ENCODE peak calls at places on chromosomes 12 and 14, in five cellular contexts. O is IMR-90, H is SK-N-SH, G is K562, I is HepG2. C is an unnamed sample.

GRCh38 chr12:19432309-19433170 is 6.8 kb upstream of the AEBP2 start:
- DNase-seq in O (no peak), H (no peak), G (no peak), I (no peak), C (no peak)

GRCh38 chr12:59044791-59045190 is 124.5 kb upstream of the LRIG3 start:
- DNase-seq in O (no peak), H (no peak), G (no peak), I (no peak), C (no peak)

GRCh38 chr12:49133014-49133413 is 1.8 kb upstream of the TUBA1B start:
- DNase-seq in O (no peak), H (peak), G (peak), I (no peak), C (no peak)

GRCh38 chr14:77108753-77109152 is 10.7 kb downstream of the CIPC start:
- DNase-seq in O (no peak), H (no peak), G (no peak), I (no peak), C (no peak)

GRCh38 chr12:2613674-2614073 is 181.1 kb upstream of the FKBP4 start:
- DNase-seq in O (peak), H (no peak), G (no peak), I (no peak), C (peak)

GRCh38 chr12:18750087-18750486 is 12.2 kb downstream of the CAPZA3 start:
- DNase-seq in O (peak), H (no peak), G (no peak), I (no peak), C (no peak)

GRCh38 chr14:50520947-50521815 is 11.2 kb downstream of the MAP4K5 start:
- DNase-seq in O (peak), H (no peak), G (peak), I (no peak), C (peak)

GRCh38 chr12:77569876-77570275 is 260.8 kb upstream of the NAV3 start:
- DNase-seq in O (no peak), H (no peak), G (no peak), I (no peak), C (no peak)

GRCh38 chr14:61147898-61148549 is 133.1 kb downstream of the TMEM30B start:
- DNase-seq in O (peak), H (no peak), G (no peak), I (peak), C (no peak)

DNA sequence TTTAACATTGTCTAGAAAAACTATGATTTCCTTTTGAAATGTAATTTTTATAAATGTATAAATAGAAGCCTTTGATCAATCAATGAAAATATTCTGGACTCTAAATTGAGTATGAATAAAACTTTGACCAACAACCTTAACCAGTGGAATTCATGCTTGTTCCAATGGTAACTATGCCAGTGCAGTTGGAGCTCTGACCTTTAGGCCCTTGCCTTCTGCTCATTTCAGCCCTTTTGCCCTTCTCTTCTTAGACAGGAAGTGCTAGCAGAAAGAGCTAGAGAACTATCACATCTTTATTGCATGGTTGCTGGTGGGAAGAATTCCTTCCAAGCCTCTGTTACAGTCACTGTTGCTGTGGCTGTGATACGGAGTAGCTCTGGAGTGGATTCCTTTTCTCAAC is 39.7 kb downstream of the TTC8 start:
- DNase-seq in O (no peak), H (no peak), G (no peak), I (no peak), C (no peak)
- TF ChIP-seq MXI1 in O (no peak), H (no peak), G (no peak), I (no peak), C (no peak)

DNA sequence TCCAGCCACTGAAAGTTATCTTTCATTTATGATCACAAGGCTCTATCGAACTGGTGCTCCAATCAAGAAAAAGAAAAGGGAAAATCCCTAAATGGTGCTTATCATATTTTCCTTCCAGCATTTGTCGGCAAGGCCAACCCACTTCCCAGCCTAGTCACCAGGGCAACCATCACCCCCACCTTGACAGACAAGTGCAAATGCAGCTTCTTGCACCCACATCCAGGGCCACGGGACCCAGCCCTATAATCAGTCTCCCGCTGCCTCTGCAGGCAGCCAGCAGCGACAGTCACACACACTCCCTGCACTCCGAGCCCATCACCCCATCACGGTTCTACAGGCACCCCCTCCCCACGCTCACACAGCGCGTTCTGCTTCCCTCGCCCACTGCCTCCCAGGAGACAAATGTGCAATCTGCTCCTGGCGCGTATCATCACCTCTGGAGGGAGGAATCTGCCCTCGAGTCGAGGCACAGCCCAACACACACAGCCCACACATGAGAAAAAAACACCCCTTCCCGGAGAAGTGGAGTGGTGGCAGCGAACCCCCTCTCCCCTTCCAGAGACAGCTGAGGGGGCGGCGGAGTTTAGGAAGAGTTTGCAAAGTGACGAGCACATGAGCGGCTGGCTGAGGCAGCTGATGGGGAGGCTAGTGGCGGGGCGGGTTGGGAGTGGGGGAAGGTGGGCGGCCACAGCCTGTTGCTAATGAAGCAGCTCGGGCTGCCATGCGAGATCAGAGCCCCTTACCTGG is 9.3 kb upstream of the PPP4R4 start:
- DNase-seq in O (no peak), H (no peak), G (no peak), I (no peak), C (no peak)
- TF ChIP-seq MXI1 in O (no peak), H (no peak), G (no peak), I (no peak), C (no peak)

GRCh38 chr12:89968151-89968699 is 259.6 kb upstream of the ATP2B1 start:
- DNase-seq in O (no peak), H (no peak), G (no peak), I (no peak), C (no peak)
- TF ChIP-seq MXI1 in O (no peak), H (no peak), G (no peak), I (no peak), C (no peak)

GRCh38 chr12:114975283-114975973 is 291.5 kb upstream of the TBX3 start:
- DNase-seq in O (no peak), H (no peak), G (no peak), I (no peak), C (no peak)

GRCh38 chr12:114976361-114976760 is 292.4 kb upstream of the TBX3 start:
- DNase-seq in O (no peak), H (no peak), G (no peak), I (no peak), C (no peak)

GRCh38 chr12:114974333-114974732 is 290.4 kb upstream of the TBX3 start:
- DNase-seq in O (no peak), H (no peak), G (no peak), I (no peak), C (no peak)

GRCh38 chr12:114976959-114977358 is 293.0 kb upstream of the TBX3 start:
- DNase-seq in O (peak), H (no peak), G (no peak), I (peak), C (no peak)

DNA sequence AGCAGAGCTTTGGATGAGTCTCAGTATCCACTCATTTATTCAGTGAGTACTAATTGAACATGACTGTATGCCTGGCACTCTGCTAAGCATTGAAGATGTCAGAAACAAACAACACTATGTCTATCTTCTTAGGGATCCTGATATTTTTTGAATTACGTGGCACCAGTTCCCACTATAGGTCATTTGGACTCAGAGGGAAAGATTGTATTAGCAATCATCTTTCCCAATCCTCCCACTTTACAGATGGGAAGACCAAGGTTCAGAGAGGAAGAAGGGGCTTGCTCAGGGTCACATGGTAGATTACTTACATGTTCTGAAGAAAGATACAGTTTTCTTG is 292.0 kb upstream of the TBX3 start:
- DNase-seq in O (no peak), H (no peak), G (no peak), I (no peak), C (no peak)
- TF ChIP-seq MXI1 in O (no peak), H (no peak), G (no peak), I (no peak), C (no peak)

DNA sequence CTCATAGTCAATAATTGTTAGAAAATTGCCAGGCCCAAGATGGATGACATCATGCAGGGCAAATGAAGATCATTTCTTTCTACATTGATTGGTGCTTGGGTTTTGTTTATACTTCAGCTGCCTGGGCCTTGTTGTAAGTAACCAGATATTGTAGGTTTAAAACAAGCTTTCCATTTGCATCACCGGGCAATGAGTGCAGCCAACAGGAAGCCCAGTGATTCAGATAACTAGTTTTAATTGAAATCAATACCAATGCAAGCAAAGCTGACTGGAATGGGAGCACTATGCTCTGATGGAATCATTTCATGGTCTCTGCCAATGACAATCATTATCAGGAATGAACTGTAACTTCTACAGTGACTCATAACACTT is 279.3 kb downstream of the DUSP6 start:
- DNase-seq in O (peak), H (no peak), G (no peak), I (no peak), C (no peak)
- TF ChIP-seq MXI1 in O (no peak), H (no peak), G (no peak), I (no peak), C (no peak)

GRCh38 chr12:22084852-22085251 is 38.8 kb downstream of the CMAS start:
- DNase-seq in O (no peak), H (no peak), G (no peak), I (no peak), C (no peak)

GRCh38 chr12:22083167-22083566 is 37.1 kb downstream of the CMAS start:
- DNase-seq in O (peak), H (no peak), G (no peak), I (peak), C (no peak)

GRCh38 chr12:22088886-22089285 is 42.9 kb downstream of the CMAS start:
- DNase-seq in O (no peak), H (no peak), G (no peak), I (no peak), C (no peak)
- TF ChIP-seq MXI1 in O (no peak), H (no peak), G (no peak), I (no peak), C (no peak)

GRCh38 chr14:68306265-68306933 is 486.5 kb downstream of the ZFP36L1 start:
- DNase-seq in O (no peak), H (no peak), G (no peak), I (no peak), C (peak)
- TF ChIP-seq MXI1 in O (no peak), H (no peak), G (no peak), I (no peak), C (no peak)

GRCh38 chr12:6230321-6231110 is 30.3 kb downstream of the CD9 start:
- DNase-seq in O (no peak), H (no peak), G (no peak), I (peak), C (peak)
- TF ChIP-seq MXI1 in O (no peak), H (no peak), G (no peak), I (no peak), C (peak)

DNA sequence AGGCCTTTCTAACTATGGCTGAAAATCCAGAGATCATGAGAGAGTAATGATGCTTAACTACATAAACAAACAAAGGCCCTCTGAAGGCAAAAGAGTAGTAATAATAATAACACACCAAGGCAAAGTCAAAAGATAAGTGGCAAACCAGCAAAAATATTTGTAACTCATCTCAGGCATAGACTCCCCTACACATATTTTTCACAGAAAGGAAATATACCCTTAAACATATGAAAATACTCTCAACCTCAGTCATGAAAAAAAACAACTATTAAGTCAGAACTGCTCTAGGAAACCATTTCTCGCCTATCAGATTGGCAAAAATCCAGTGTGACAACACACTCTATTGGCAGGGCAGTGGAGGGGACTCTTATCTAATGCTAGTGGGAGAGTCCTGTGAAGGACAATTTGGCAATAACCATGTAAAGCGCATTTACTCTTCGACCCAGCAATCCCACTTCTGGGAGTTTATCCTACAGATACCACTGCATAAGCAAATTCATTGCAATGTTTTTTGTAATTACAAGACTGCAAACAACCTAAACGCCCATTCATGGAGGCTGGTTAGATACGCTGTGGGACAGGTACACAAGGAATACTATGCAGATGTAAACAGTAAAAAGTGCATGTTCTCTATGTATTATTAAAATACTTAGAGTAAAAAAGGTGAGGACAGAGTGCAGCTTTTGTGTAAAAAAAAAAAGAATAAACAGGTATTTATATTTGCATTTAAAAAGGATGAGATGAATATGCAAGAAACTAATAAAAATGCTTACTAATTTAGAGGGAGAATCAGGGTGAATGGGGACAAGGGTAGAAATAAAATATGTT is 26.0 kb upstream of the IL22 start:
- DNase-seq in O (peak), H (peak), G (no peak), I (peak), C (no peak)
- TF ChIP-seq MXI1 in O (no peak), H (no peak), G (no peak), I (no peak), C (no peak)